ENCODE peak calls at places on chromosomes 16 and 17, in five cellular contexts. One of them, this sample, is unnamed.

GRCh38 chr16:85321856-85322271 is 209.6 kb upstream of the CIBAR2 start:
- DNase-seq in activated B cell treated with CpG ODN at 0.5 μM for 24 hours: no peak
- DNase-seq in mucosa of descending colon: peak
- DNase-seq in GM06990: no peak
- DNase-seq in activated naive CD4-positive, alpha-beta T cell treated with anti-CD3 and anti-CD28 coated beads, Interleukin-2, amount 10 ng/mL, durations not matched to agents 7 days and 5 days: no peak
- DNase-seq in this sample: no peak

GRCh38 chr17:43327421-43327820 is 71.4 kb upstream of the ARL4D start:
- DNase-seq in mucosa of descending colon: no peak
- DNase-seq in activated naive CD4-positive, alpha-beta T cell treated with anti-CD3 and anti-CD28 coated beads, Interleukin-2, amount 10 ng/mL, durations not matched to agents 7 days and 5 days: no peak
- DNase-seq in activated B cell treated with CpG ODN at 0.5 μM for 24 hours: no peak
- DNase-seq in GM06990: no peak
- DNase-seq in this sample: no peak

GRCh38 chr16:48321307-48322036 is 63.7 kb downstream of the SIAH1 start:
- DNase-seq in activated naive CD4-positive, alpha-beta T cell treated with anti-CD3 and anti-CD28 coated beads, Interleukin-2, amount 10 ng/mL, durations not matched to agents 7 days and 5 days: no peak
- DNase-seq in activated B cell treated with CpG ODN at 0.5 μM for 24 hours: no peak
- DNase-seq in mucosa of descending colon: no peak
- DNase-seq in GM06990: no peak
- DNase-seq in this sample: no peak

GRCh38 chr17:9517396-9517795 is 58.2 kb downstream of the STX8 start:
- DNase-seq in mucosa of descending colon: no peak
- DNase-seq in GM06990: no peak
- DNase-seq in activated naive CD4-positive, alpha-beta T cell treated with anti-CD3 and anti-CD28 coated beads, Interleukin-2, amount 10 ng/mL, durations not matched to agents 7 days and 5 days: peak
- DNase-seq in activated B cell treated with CpG ODN at 0.5 μM for 24 hours: no peak
- DNase-seq in this sample: no peak

GRCh38 chr17:60103957-60104356 is 25.2 kb upstream of the HEATR6 start:
- DNase-seq in activated B cell treated with CpG ODN at 0.5 μM for 24 hours: no peak
- DNase-seq in activated naive CD4-positive, alpha-beta T cell treated with anti-CD3 and anti-CD28 coated beads, Interleukin-2, amount 10 ng/mL, durations not matched to agents 7 days and 5 days: no peak
- DNase-seq in mucosa of descending colon: no peak
- DNase-seq in GM06990: no peak
- DNase-seq in this sample: no peak

GRCh38 chr16:72051818-72052217 is 2.5 kb upstream of the HP start:
- DNase-seq in mucosa of descending colon: no peak
- DNase-seq in activated naive CD4-positive, alpha-beta T cell treated with anti-CD3 and anti-CD28 coated beads, Interleukin-2, amount 10 ng/mL, durations not matched to agents 7 days and 5 days: no peak
- DNase-seq in activated B cell treated with CpG ODN at 0.5 μM for 24 hours: no peak
- DNase-seq in GM06990: no peak
- DNase-seq in this sample: no peak

GRCh38 chr17:82267575-82268379 is 5.7 kb downstream of the CSNK1D start:
- DNase-seq in activated B cell treated with CpG ODN at 0.5 μM for 24 hours: no peak
- DNase-seq in GM06990: no peak
- DNase-seq in mucosa of descending colon: peak
- DNase-seq in activated naive CD4-positive, alpha-beta T cell treated with anti-CD3 and anti-CD28 coated beads, Interleukin-2, amount 10 ng/mL, durations not matched to agents 7 days and 5 days: no peak
- DNase-seq in this sample: no peak

GRCh38 chr16:70696952-70697600 is 11.2 kb upstream of the MTSS2 start:
- DNase-seq in activated B cell treated with CpG ODN at 0.5 μM for 24 hours: no peak
- DNase-seq in activated naive CD4-positive, alpha-beta T cell treated with anti-CD3 and anti-CD28 coated beads, Interleukin-2, amount 10 ng/mL, durations not matched to agents 7 days and 5 days: peak
- DNase-seq in GM06990: no peak
- DNase-seq in mucosa of descending colon: no peak
- DNase-seq in this sample: no peak

GRCh38 chr16:80527297-80527696 is 13.5 kb upstream of the DYNLRB2 start:
- DNase-seq in activated B cell treated with CpG ODN at 0.5 μM for 24 hours: no peak
- DNase-seq in GM06990: peak
- DNase-seq in activated naive CD4-positive, alpha-beta T cell treated with anti-CD3 and anti-CD28 coated beads, Interleukin-2, amount 10 ng/mL, durations not matched to agents 7 days and 5 days: peak
- DNase-seq in mucosa of descending colon: peak
- DNase-seq in this sample: peak

GRCh38 chr16:30026449-30026848 is 3.5 kb downstream of the C16orf92 start:
- DNase-seq in activated naive CD4-positive, alpha-beta T cell treated with anti-CD3 and anti-CD28 coated beads, Interleukin-2, amount 10 ng/mL, durations not matched to agents 7 days and 5 days: no peak
- DNase-seq in activated B cell treated with CpG ODN at 0.5 μM for 24 hours: no peak
- DNase-seq in GM06990: no peak
- DNase-seq in mucosa of descending colon: no peak
- DNase-seq in this sample: no peak

GRCh38 chr17:60525347-60525623 is 757 bp downstream of the APPBP2 start:
- DNase-seq in mucosa of descending colon: peak
- DNase-seq in GM06990: no peak
- DNase-seq in activated B cell treated with CpG ODN at 0.5 μM for 24 hours: no peak
- DNase-seq in activated naive CD4-positive, alpha-beta T cell treated with anti-CD3 and anti-CD28 coated beads, Interleukin-2, amount 10 ng/mL, durations not matched to agents 7 days and 5 days: no peak
- DNase-seq in this sample: no peak

GRCh38 chr16:2511128-2511785 is 2.5 kb upstream of the ATP6V0C start:
- DNase-seq in activated naive CD4-positive, alpha-beta T cell treated with anti-CD3 and anti-CD28 coated beads, Interleukin-2, amount 10 ng/mL, durations not matched to agents 7 days and 5 days: no peak
- DNase-seq in mucosa of descending colon: peak
- DNase-seq in activated B cell treated with CpG ODN at 0.5 μM for 24 hours: no peak
- DNase-seq in GM06990: no peak
- DNase-seq in this sample: no peak

GRCh38 chr16:87895641-87896141 is 26.4 kb upstream of the SLC7A5 start:
- DNase-seq in activated B cell treated with CpG ODN at 0.5 μM for 24 hours: peak
- DNase-seq in GM06990: peak
- DNase-seq in mucosa of descending colon: peak
- DNase-seq in activated naive CD4-positive, alpha-beta T cell treated with anti-CD3 and anti-CD28 coated beads, Interleukin-2, amount 10 ng/mL, durations not matched to agents 7 days and 5 days: peak
- DNase-seq in this sample: peak